ENCODE peak calls at places on chromosome 5, in ten cellular contexts. One of them, this sample, is unnamed.

GRCh38 chr5:567664-568060 is 43.4 kb upstream of the SLC9A3 start:
- DNase-seq in adrenal gland: peak
- DNase-seq in SW 1271: no peak
- DNase-seq in lower leg skin: peak
- DNase-seq in hypothalamus: no peak
- DNase-seq in germinal center: no peak
- DNase-seq in Kasumi-1: no peak
- DNase-seq in astrocyte: no peak
- DNase-seq in cerebellar cortex: no peak
- DNase-seq in stimulated activated CD8-positive, alpha-beta memory T cell treated with anti-CD3 and anti-CD28 coated beads, Interleukin-12 subunit alpha, Interleukin-12 subunit beta, amount 100 ng/mL, for 4 hours: no peak
- DNase-seq in this sample: no peak

GRCh38 chr5:69188811-69189161 is 597 bp upstream of the CENPH start:
- DNase-seq in adrenal gland: no peak
- DNase-seq in SW 1271: no peak
- DNase-seq in lower leg skin: no peak
- DNase-seq in hypothalamus: no peak
- DNase-seq in germinal center: no peak
- DNase-seq in Kasumi-1: no peak
- DNase-seq in astrocyte: no peak
- DNase-seq in cerebellar cortex: peak
- DNase-seq in stimulated activated CD8-positive, alpha-beta memory T cell treated with anti-CD3 and anti-CD28 coated beads, Interleukin-12 subunit alpha, Interleukin-12 subunit beta, amount 100 ng/mL, for 4 hours: no peak
- DNase-seq in this sample: no peak

GRCh38 chr5:5605170-5605764 is 182.8 kb downstream of the ICE1 start:
- DNase-seq in adrenal gland: peak
- DNase-seq in SW 1271: no peak
- DNase-seq in lower leg skin: no peak
- DNase-seq in hypothalamus: no peak
- DNase-seq in germinal center: no peak
- DNase-seq in Kasumi-1: no peak
- DNase-seq in astrocyte: no peak
- DNase-seq in cerebellar cortex: no peak
- DNase-seq in stimulated activated CD8-positive, alpha-beta memory T cell treated with anti-CD3 and anti-CD28 coated beads, Interleukin-12 subunit alpha, Interleukin-12 subunit beta, amount 100 ng/mL, for 4 hours: no peak
- DNase-seq in this sample: no peak

GRCh38 chr5:161219816-161220215 is 326.7 kb downstream of the GABRB2 start:
- DNase-seq in adrenal gland: no peak
- DNase-seq in SW 1271: no peak
- DNase-seq in lower leg skin: no peak
- DNase-seq in hypothalamus: no peak
- DNase-seq in germinal center: no peak
- DNase-seq in Kasumi-1: no peak
- DNase-seq in astrocyte: no peak
- DNase-seq in cerebellar cortex: no peak
- DNase-seq in stimulated activated CD8-positive, alpha-beta memory T cell treated with anti-CD3 and anti-CD28 coated beads, Interleukin-12 subunit alpha, Interleukin-12 subunit beta, amount 100 ng/mL, for 4 hours: no peak
- DNase-seq in this sample: no peak

GRCh38 chr5:155050384-155051019 is 36.9 kb downstream of the KIF4B start:
- DNase-seq in adrenal gland: no peak
- DNase-seq in SW 1271: no peak
- DNase-seq in lower leg skin: no peak
- DNase-seq in hypothalamus: no peak
- DNase-seq in germinal center: no peak
- DNase-seq in Kasumi-1: peak
- DNase-seq in astrocyte: no peak
- DNase-seq in cerebellar cortex: no peak
- DNase-seq in stimulated activated CD8-positive, alpha-beta memory T cell treated with anti-CD3 and anti-CD28 coated beads, Interleukin-12 subunit alpha, Interleukin-12 subunit beta, amount 100 ng/mL, for 4 hours: no peak
- DNase-seq in this sample: no peak

GRCh38 chr5:113202904-113203716 is 226.5 kb downstream of the DCP2 start:
- DNase-seq in adrenal gland: peak
- DNase-seq in SW 1271: no peak
- DNase-seq in lower leg skin: peak
- DNase-seq in hypothalamus: peak
- DNase-seq in germinal center: no peak
- DNase-seq in Kasumi-1: no peak
- DNase-seq in astrocyte: peak
- DNase-seq in cerebellar cortex: no peak
- DNase-seq in stimulated activated CD8-positive, alpha-beta memory T cell treated with anti-CD3 and anti-CD28 coated beads, Interleukin-12 subunit alpha, Interleukin-12 subunit beta, amount 100 ng/mL, for 4 hours: no peak
- DNase-seq in this sample: peak

GRCh38 chr5:22734907-22735306 is 118.2 kb downstream of the CDH12 start:
- DNase-seq in adrenal gland: no peak
- DNase-seq in SW 1271: no peak
- DNase-seq in lower leg skin: no peak
- DNase-seq in hypothalamus: no peak
- DNase-seq in germinal center: no peak
- DNase-seq in Kasumi-1: no peak
- DNase-seq in astrocyte: no peak
- DNase-seq in cerebellar cortex: no peak
- DNase-seq in stimulated activated CD8-positive, alpha-beta memory T cell treated with anti-CD3 and anti-CD28 coated beads, Interleukin-12 subunit alpha, Interleukin-12 subunit beta, amount 100 ng/mL, for 4 hours: no peak
- DNase-seq in this sample: no peak

GRCh38 chr5:176944276-176944675 is 45.1 kb upstream of the HK3 start:
- DNase-seq in adrenal gland: no peak
- DNase-seq in SW 1271: no peak
- DNase-seq in lower leg skin: no peak
- DNase-seq in hypothalamus: no peak
- DNase-seq in germinal center: no peak
- DNase-seq in Kasumi-1: no peak
- DNase-seq in astrocyte: no peak
- DNase-seq in cerebellar cortex: no peak
- DNase-seq in stimulated activated CD8-positive, alpha-beta memory T cell treated with anti-CD3 and anti-CD28 coated beads, Interleukin-12 subunit alpha, Interleukin-12 subunit beta, amount 100 ng/mL, for 4 hours: no peak
- DNase-seq in this sample: no peak

GRCh38 chr5:112012112-112012511 is 255.1 kb upstream of the NREP start:
- DNase-seq in adrenal gland: no peak
- DNase-seq in SW 1271: no peak
- DNase-seq in lower leg skin: no peak
- DNase-seq in hypothalamus: no peak
- DNase-seq in germinal center: no peak
- DNase-seq in Kasumi-1: no peak
- DNase-seq in astrocyte: peak
- DNase-seq in cerebellar cortex: no peak
- DNase-seq in stimulated activated CD8-positive, alpha-beta memory T cell treated with anti-CD3 and anti-CD28 coated beads, Interleukin-12 subunit alpha, Interleukin-12 subunit beta, amount 100 ng/mL, for 4 hours: no peak
- DNase-seq in this sample: peak

GRCh38 chr5:133455681-133456080 is 156.7 kb downstream of the FSTL4 start:
- DNase-seq in adrenal gland: peak
- DNase-seq in SW 1271: no peak
- DNase-seq in lower leg skin: peak
- DNase-seq in hypothalamus: no peak
- DNase-seq in germinal center: no peak
- DNase-seq in Kasumi-1: no peak
- DNase-seq in astrocyte: no peak
- DNase-seq in cerebellar cortex: no peak
- DNase-seq in stimulated activated CD8-positive, alpha-beta memory T cell treated with anti-CD3 and anti-CD28 coated beads, Interleukin-12 subunit alpha, Interleukin-12 subunit beta, amount 100 ng/mL, for 4 hours: no peak
- DNase-seq in this sample: no peak

GRCh38 chr5:132019337-132019736 is 7.9 kb upstream of the ACSL6 start:
- DNase-seq in adrenal gland: no peak
- DNase-seq in SW 1271: no peak
- DNase-seq in lower leg skin: no peak
- DNase-seq in hypothalamus: no peak
- DNase-seq in germinal center: no peak
- DNase-seq in Kasumi-1: no peak
- DNase-seq in astrocyte: no peak
- DNase-seq in cerebellar cortex: no peak
- DNase-seq in stimulated activated CD8-positive, alpha-beta memory T cell treated with anti-CD3 and anti-CD28 coated beads, Interleukin-12 subunit alpha, Interleukin-12 subunit beta, amount 100 ng/mL, for 4 hours: no peak
- DNase-seq in this sample: no peak

GRCh38 chr5:178378527-178379484 is 146.2 kb upstream of the PHYKPL start:
- DNase-seq in adrenal gland: no peak
- DNase-seq in SW 1271: no peak
- DNase-seq in lower leg skin: no peak
- DNase-seq in hypothalamus: no peak
- DNase-seq in germinal center: no peak
- DNase-seq in Kasumi-1: no peak
- DNase-seq in astrocyte: no peak
- DNase-seq in cerebellar cortex: no peak
- DNase-seq in stimulated activated CD8-positive, alpha-beta memory T cell treated with anti-CD3 and anti-CD28 coated beads, Interleukin-12 subunit alpha, Interleukin-12 subunit beta, amount 100 ng/mL, for 4 hours: no peak
- DNase-seq in this sample: no peak

GRCh38 chr5:150632305-150633160 is 7.9 kb upstream of the SYNPO start:
- DNase-seq in adrenal gland: peak
- DNase-seq in SW 1271: no peak
- DNase-seq in lower leg skin: no peak
- DNase-seq in hypothalamus: no peak
- DNase-seq in germinal center: no peak
- DNase-seq in Kasumi-1: no peak
- DNase-seq in astrocyte: peak
- DNase-seq in cerebellar cortex: no peak
- DNase-seq in stimulated activated CD8-positive, alpha-beta memory T cell treated with anti-CD3 and anti-CD28 coated beads, Interleukin-12 subunit alpha, Interleukin-12 subunit beta, amount 100 ng/mL, for 4 hours: no peak
- DNase-seq in this sample: no peak

GRCh38 chr5:153520952-153521351 is 30.5 kb downstream of the GRIA1 start:
- DNase-seq in adrenal gland: no peak
- DNase-seq in SW 1271: no peak
- DNase-seq in lower leg skin: no peak
- DNase-seq in hypothalamus: no peak
- DNase-seq in germinal center: no peak
- DNase-seq in Kasumi-1: no peak
- DNase-seq in astrocyte: peak
- DNase-seq in cerebellar cortex: no peak
- DNase-seq in stimulated activated CD8-positive, alpha-beta memory T cell treated with anti-CD3 and anti-CD28 coated beads, Interleukin-12 subunit alpha, Interleukin-12 subunit beta, amount 100 ng/mL, for 4 hours: no peak
- DNase-seq in this sample: no peak

GRCh38 chr5:149380466-149381121 is 1.5 kb upstream of the IL17B start:
- DNase-seq in adrenal gland: no peak
- DNase-seq in SW 1271: no peak
- DNase-seq in lower leg skin: no peak
- DNase-seq in hypothalamus: no peak
- DNase-seq in germinal center: no peak
- DNase-seq in Kasumi-1: no peak
- DNase-seq in astrocyte: peak
- DNase-seq in cerebellar cortex: no peak
- DNase-seq in stimulated activated CD8-positive, alpha-beta memory T cell treated with anti-CD3 and anti-CD28 coated beads, Interleukin-12 subunit alpha, Interleukin-12 subunit beta, amount 100 ng/mL, for 4 hours: no peak
- DNase-seq in this sample: no peak

GRCh38 chr5:150582281-150582791 is 58.1 kb upstream of the SYNPO start:
- DNase-seq in adrenal gland: no peak
- DNase-seq in SW 1271: no peak
- DNase-seq in lower leg skin: no peak
- DNase-seq in hypothalamus: no peak
- DNase-seq in germinal center: no peak
- DNase-seq in Kasumi-1: no peak
- DNase-seq in astrocyte: peak
- DNase-seq in cerebellar cortex: no peak
- DNase-seq in stimulated activated CD8-positive, alpha-beta memory T cell treated with anti-CD3 and anti-CD28 coated beads, Interleukin-12 subunit alpha, Interleukin-12 subunit beta, amount 100 ng/mL, for 4 hours: no peak
- DNase-seq in this sample: no peak

GRCh38 chr5:107796797-107797196 is 126.1 kb upstream of the EFNA5 start:
- DNase-seq in adrenal gland: no peak
- DNase-seq in SW 1271: no peak
- DNase-seq in lower leg skin: no peak
- DNase-seq in hypothalamus: no peak
- DNase-seq in germinal center: no peak
- DNase-seq in Kasumi-1: no peak
- DNase-seq in astrocyte: no peak
- DNase-seq in cerebellar cortex: no peak
- DNase-seq in stimulated activated CD8-positive, alpha-beta memory T cell treated with anti-CD3 and anti-CD28 coated beads, Interleukin-12 subunit alpha, Interleukin-12 subunit beta, amount 100 ng/mL, for 4 hours: no peak
- DNase-seq in this sample: no peak

GRCh38 chr5:90293931-90294330 is 115.6 kb downstream of the CETN3 start:
- DNase-seq in adrenal gland: no peak
- DNase-seq in SW 1271: no peak
- DNase-seq in lower leg skin: no peak
- DNase-seq in hypothalamus: no peak
- DNase-seq in germinal center: no peak
- DNase-seq in Kasumi-1: no peak
- DNase-seq in astrocyte: peak
- DNase-seq in cerebellar cortex: no peak
- DNase-seq in stimulated activated CD8-positive, alpha-beta memory T cell treated with anti-CD3 and anti-CD28 coated beads, Interleukin-12 subunit alpha, Interleukin-12 subunit beta, amount 100 ng/mL, for 4 hours: no peak
- DNase-seq in this sample: no peak